ENCODE peak calls at places on chromosome 7, in four cellular contexts. P, D, G and O are unnamed samples.

GRCh38 chr7:50970092-50970491 is 187.4 kb upstream of the GRB10 start:
- DNase-seq in P (no peak), D (no peak), G (no peak), O (no peak)

GRCh38 chr7:127933116-127933515 is 98.1 kb downstream of the LRRC4 start:
- DNase-seq in P (no peak), D (no peak), G (peak), O (no peak)

GRCh38 chr7:35508623-35509400 is 186.1 kb downstream of the HERPUD2 start:
- DNase-seq in P (peak), D (no peak), G (no peak), O (no peak)

GRCh38 chr7:50317221-50317678 is 12.7 kb downstream of the IKZF1 start:
- DNase-seq in P (no peak), D (no peak), G (no peak), O (no peak)

GRCh38 chr7:44486693-44487092 is 3.8 kb downstream of the NUDCD3 start:
- DNase-seq in P (peak), D (no peak), G (no peak), O (no peak)

GRCh38 chr7:98724591-98724990 is 107.5 kb downstream of the NPTX2 start:
- DNase-seq in P (no peak), D (no peak), G (no peak), O (no peak)

GRCh38 chr7:93817561-93817960 is 73.0 kb downstream of the TFPI2 start:
- DNase-seq in P (peak), D (no peak), G (no peak), O (no peak)

GRCh38 chr7:1144269-1144771 is 15.7 kb downstream of the ZFAND2A start:
- DNase-seq in P (peak), D (no peak), G (peak), O (peak)

GRCh38 chr7:6436385-6436685 is 11.4 kb downstream of the DAGLB start:
- DNase-seq in P (no peak), D (no peak), G (peak), O (no peak)

GRCh38 chr7:117152213-117153007 is 170.4 kb downstream of the WNT2 start:
- DNase-seq in P (peak), D (no peak), G (peak), O (no peak)

GRCh38 chr7:151277631-151278030 is 29.1 kb upstream of the SMARCD3 start:
- DNase-seq in P (no peak), D (no peak), G (no peak), O (no peak)

GRCh38 chr7:112160130-112160770 is 45.9 kb downstream of the DOCK4 start:
- DNase-seq in P (peak), D (no peak), G (no peak), O (no peak)

GRCh38 chr7:159024280-159024951 is 120.3 kb downstream of the VIPR2 start:
- DNase-seq in P (no peak), D (no peak), G (no peak), O (no peak)

GRCh38 chr7:73606801-73607691 is 17.3 kb downstream of the MLXIPL start:
- DNase-seq in P (peak), D (no peak), G (peak), O (peak)

GRCh38 chr7:2613113-2613925 is 18.5 kb upstream of the TTYH3 start:
- DNase-seq in P (no peak), D (no peak), G (no peak), O (no peak)

GRCh38 chr7:129553861-129554530 is 51.7 kb downstream of the SMKR1 start:
- DNase-seq in P (peak), D (no peak), G (no peak), O (peak)

GRCh38 chr7:66153691-66154090 is 39.0 kb downstream of the CRCP start:
- DNase-seq in P (no peak), D (no peak), G (no peak), O (no peak)

GRCh38 chr7:3605222-3605621 is 304.2 kb downstream of the SDK1 start:
- DNase-seq in P (peak), D (no peak), G (no peak), O (no peak)

GRCh38 chr7:103951311-103951710 is 38.1 kb downstream of the RELN start:
- DNase-seq in P (peak), D (no peak), G (no peak), O (no peak)

GRCh38 chr7:79668292-79668691 is 214.8 kb upstream of the MAGI2 start:
- DNase-seq in P (peak), D (no peak), G (no peak), O (no peak)

GRCh38 chr7:157831143-157831900 is 494.5 kb downstream of the DNAJB6 start:
- DNase-seq in P (no peak), D (no peak), G (no peak), O (no peak)

GRCh38 chr7:135232720-135233119 is 918 bp upstream of the STRA8 start:
- DNase-seq in P (no peak), D (peak), G (no peak), O (no peak)

GRCh38 chr7:155660059-155660757 is 15.7 kb downstream of the RBM33 start:
- DNase-seq in P (peak), D (no peak), G (no peak), O (no peak)

GRCh38 chr7:79984210-79984609 is 150.4 kb upstream of the GNAI1 start:
- DNase-seq in P (peak), D (no peak), G (no peak), O (no peak)

GRCh38 chr7:34075976-34076375 is 170.6 kb downstream of the BMPER start:
- DNase-seq in P (no peak), D (no peak), G (no peak), O (no peak)

GRCh38 chr7:116138202-116138801 is 72.0 kb upstream of the TES start:
- DNase-seq in P (peak), D (no peak), G (peak), O (no peak)